ENCODE peak calls at places on chromosomes 16 and 17, in seven cellular contexts. One of them, this sample, is unnamed.

GRCh38 chr16:57878586-57878985 is 76.3 kb upstream of the KIFC3 start:
- DNase-seq in fibroblast of lung: no peak
- DNase-seq in GM03348: no peak
- DNase-seq in endothelial cell: no peak
- DNase-seq in activated T-helper 1 cell treated with anti-CD3 and anti-CD28 coated beads, Interleukin-2, amount 50 U/mL, for 16 hours: no peak
- DNase-seq in endodermal cell: no peak
- DNase-seq in kidney glomerular epithelial cell: no peak
- DNase-seq in this sample: no peak

GRCh38 chr17:39178516-39178915 is 12.6 kb upstream of the ARL5C start:
- DNase-seq in fibroblast of lung: peak; percentile 28
- DNase-seq in GM03348: peak; percentile 62
- DNase-seq in endothelial cell: no peak
- DNase-seq in activated T-helper 1 cell treated with anti-CD3 and anti-CD28 coated beads, Interleukin-2, amount 50 U/mL, for 16 hours: no peak
- DNase-seq in endodermal cell: no peak
- DNase-seq in kidney glomerular epithelial cell: no peak
- DNase-seq in this sample: no peak

GRCh38 chr17:47731396-47731795 is 1.6 kb upstream of the TBX21 start:
- DNase-seq in fibroblast of lung: no peak
- DNase-seq in GM03348: no peak
- DNase-seq in endothelial cell: no peak
- DNase-seq in activated T-helper 1 cell treated with anti-CD3 and anti-CD28 coated beads, Interleukin-2, amount 50 U/mL, for 16 hours: no peak
- DNase-seq in endodermal cell: no peak
- DNase-seq in kidney glomerular epithelial cell: no peak
- DNase-seq in this sample: no peak

GRCh38 chr16:85216522-85217375 is 104.5 kb upstream of the CIBAR2 start:
- DNase-seq in fibroblast of lung: no peak
- DNase-seq in GM03348: no peak
- DNase-seq in endothelial cell: no peak
- DNase-seq in activated T-helper 1 cell treated with anti-CD3 and anti-CD28 coated beads, Interleukin-2, amount 50 U/mL, for 16 hours: no peak
- DNase-seq in endodermal cell: no peak
- DNase-seq in kidney glomerular epithelial cell: no peak
- DNase-seq in this sample: no peak

GRCh38 chr17:2406903-2407790 is 6.3 kb upstream of the MNT start:
- DNase-seq in fibroblast of lung: peak; percentile 92
- DNase-seq in GM03348: peak; percentile 82
- DNase-seq in endothelial cell: no peak
- DNase-seq in activated T-helper 1 cell treated with anti-CD3 and anti-CD28 coated beads, Interleukin-2, amount 50 U/mL, for 16 hours: no peak
- DNase-seq in endodermal cell: peak; percentile 45
- DNase-seq in kidney glomerular epithelial cell: peak; percentile 89
- DNase-seq in this sample: peak; percentile 79

GRCh38 chr17:82752371-82753200 is 721 bp downstream of the TBCD start:
- DNase-seq in fibroblast of lung: peak; percentile 18
- DNase-seq in GM03348: peak; percentile 67
- DNase-seq in endothelial cell: peak; percentile 28
- DNase-seq in activated T-helper 1 cell treated with anti-CD3 and anti-CD28 coated beads, Interleukin-2, amount 50 U/mL, for 16 hours: no peak
- DNase-seq in endodermal cell: peak; percentile 71
- DNase-seq in kidney glomerular epithelial cell: peak; percentile 6
- DNase-seq in this sample: peak; percentile 52

GRCh38 chr17:80103061-80103481 is 1.7 kb downstream of the GAA start:
- DNase-seq in fibroblast of lung: no peak
- DNase-seq in GM03348: no peak
- DNase-seq in endothelial cell: no peak
- DNase-seq in activated T-helper 1 cell treated with anti-CD3 and anti-CD28 coated beads, Interleukin-2, amount 50 U/mL, for 16 hours: no peak
- DNase-seq in endodermal cell: no peak
- DNase-seq in kidney glomerular epithelial cell: no peak
- DNase-seq in this sample: no peak

GRCh38 chr16:71339481-71340171 is 18.9 kb upstream of the CALB2 start:
- DNase-seq in fibroblast of lung: no peak
- DNase-seq in GM03348: no peak
- DNase-seq in endothelial cell: no peak
- DNase-seq in activated T-helper 1 cell treated with anti-CD3 and anti-CD28 coated beads, Interleukin-2, amount 50 U/mL, for 16 hours: no peak
- DNase-seq in endodermal cell: no peak
- DNase-seq in kidney glomerular epithelial cell: no peak
- DNase-seq in this sample: no peak

GRCh38 chr17:8326591-8327583 is 12.8 kb upstream of the ODF4 start:
- DNase-seq in fibroblast of lung: peak; percentile 32
- DNase-seq in GM03348: peak; percentile 71
- DNase-seq in endothelial cell: peak; percentile 50
- DNase-seq in activated T-helper 1 cell treated with anti-CD3 and anti-CD28 coated beads, Interleukin-2, amount 50 U/mL, for 16 hours: no peak
- DNase-seq in endodermal cell: peak; percentile 85
- DNase-seq in kidney glomerular epithelial cell: no peak
- DNase-seq in this sample: peak; percentile 39

GRCh38 chr17:7929158-7930029 is at the start of gene KCNAB3:
- DNase-seq in fibroblast of lung: peak; percentile 77
- DNase-seq in GM03348: peak; percentile 88
- DNase-seq in endothelial cell: peak; percentile 74
- DNase-seq in activated T-helper 1 cell treated with anti-CD3 and anti-CD28 coated beads, Interleukin-2, amount 50 U/mL, for 16 hours: peak; percentile 47
- DNase-seq in endodermal cell: peak; percentile 97
- DNase-seq in kidney glomerular epithelial cell: no peak
- DNase-seq in this sample: peak; percentile 87

GRCh38 chr17:36703860-36704266 is 102.5 kb downstream of the MRM1 start:
- DNase-seq in fibroblast of lung: peak; percentile 29
- DNase-seq in GM03348: peak; percentile 68
- DNase-seq in endothelial cell: peak; percentile 83
- DNase-seq in activated T-helper 1 cell treated with anti-CD3 and anti-CD28 coated beads, Interleukin-2, amount 50 U/mL, for 16 hours: peak; percentile 18
- DNase-seq in endodermal cell: peak; percentile 98
- DNase-seq in kidney glomerular epithelial cell: no peak
- DNase-seq in this sample: peak; percentile 55

GRCh38 chr17:32350662-32351418 is 883 bp downstream of the ZNF207 start:
- DNase-seq in fibroblast of lung: peak; percentile 60
- DNase-seq in GM03348: peak; percentile 66
- DNase-seq in endothelial cell: peak; percentile 13
- DNase-seq in activated T-helper 1 cell treated with anti-CD3 and anti-CD28 coated beads, Interleukin-2, amount 50 U/mL, for 16 hours: peak; percentile 13
- DNase-seq in endodermal cell: no peak
- DNase-seq in kidney glomerular epithelial cell: peak; percentile 55
- DNase-seq in this sample: peak; percentile 45

GRCh38 chr17:72931163-72931562 is 161.3 kb downstream of the SLC39A11 start:
- DNase-seq in fibroblast of lung: no peak
- DNase-seq in GM03348: no peak
- DNase-seq in endothelial cell: no peak
- DNase-seq in activated T-helper 1 cell treated with anti-CD3 and anti-CD28 coated beads, Interleukin-2, amount 50 U/mL, for 16 hours: no peak
- DNase-seq in endodermal cell: peak; percentile 62
- DNase-seq in kidney glomerular epithelial cell: no peak
- DNase-seq in this sample: no peak

GRCh38 chr16:3946604-3947180 is 66.2 kb upstream of the CREBBP start:
- DNase-seq in fibroblast of lung: no peak
- DNase-seq in GM03348: no peak
- DNase-seq in endothelial cell: no peak
- DNase-seq in activated T-helper 1 cell treated with anti-CD3 and anti-CD28 coated beads, Interleukin-2, amount 50 U/mL, for 16 hours: no peak
- DNase-seq in endodermal cell: peak; percentile 42
- DNase-seq in kidney glomerular epithelial cell: no peak
- DNase-seq in this sample: no peak

GRCh38 chr16:88649195-88649923 is 1.5 kb downstream of the CYBA start:
- DNase-seq in fibroblast of lung: no peak
- DNase-seq in GM03348: no peak
- DNase-seq in endothelial cell: no peak
- DNase-seq in activated T-helper 1 cell treated with anti-CD3 and anti-CD28 coated beads, Interleukin-2, amount 50 U/mL, for 16 hours: no peak
- DNase-seq in endodermal cell: no peak
- DNase-seq in kidney glomerular epithelial cell: no peak
- DNase-seq in this sample: no peak

GRCh38 chr16:24838554-24839266 is 7.1 kb upstream of the SLC5A11 start:
- DNase-seq in fibroblast of lung: peak; percentile 73
- DNase-seq in GM03348: peak; percentile 71
- DNase-seq in endothelial cell: no peak
- DNase-seq in activated T-helper 1 cell treated with anti-CD3 and anti-CD28 coated beads, Interleukin-2, amount 50 U/mL, for 16 hours: no peak
- DNase-seq in endodermal cell: peak; percentile 33
- DNase-seq in kidney glomerular epithelial cell: peak; percentile 20
- DNase-seq in this sample: no peak

GRCh38 chr16:67268136-67268579 is 11.2 kb upstream of the PLEKHG4 start:
- DNase-seq in fibroblast of lung: peak; percentile 97
- DNase-seq in GM03348: peak; percentile 70
- DNase-seq in endothelial cell: no peak
- DNase-seq in activated T-helper 1 cell treated with anti-CD3 and anti-CD28 coated beads, Interleukin-2, amount 50 U/mL, for 16 hours: no peak
- DNase-seq in endodermal cell: peak; percentile 78
- DNase-seq in kidney glomerular epithelial cell: peak; percentile 76
- DNase-seq in this sample: peak; percentile 97

GRCh38 chr17:75475144-75475835 is 18.9 kb downstream of the TMEM94 start:
- DNase-seq in fibroblast of lung: peak; percentile 30
- DNase-seq in GM03348: no peak
- DNase-seq in endothelial cell: no peak
- DNase-seq in activated T-helper 1 cell treated with anti-CD3 and anti-CD28 coated beads, Interleukin-2, amount 50 U/mL, for 16 hours: no peak
- DNase-seq in endodermal cell: peak; percentile 42
- DNase-seq in kidney glomerular epithelial cell: no peak
- DNase-seq in this sample: no peak

GRCh38 chr16:4692460-4693295 is 684 bp upstream of the NUDT16L1 start:
- DNase-seq in fibroblast of lung: no peak
- DNase-seq in GM03348: no peak
- DNase-seq in endothelial cell: no peak
- DNase-seq in activated T-helper 1 cell treated with anti-CD3 and anti-CD28 coated beads, Interleukin-2, amount 50 U/mL, for 16 hours: no peak
- DNase-seq in endodermal cell: peak; percentile 52
- DNase-seq in kidney glomerular epithelial cell: no peak
- DNase-seq in this sample: no peak

GRCh38 chr17:49576121-49576905 is 642 bp downstream of the NXPH3 start:
- DNase-seq in fibroblast of lung: peak; percentile 35
- DNase-seq in GM03348: peak; percentile 80
- DNase-seq in endothelial cell: peak; percentile 58
- DNase-seq in activated T-helper 1 cell treated with anti-CD3 and anti-CD28 coated beads, Interleukin-2, amount 50 U/mL, for 16 hours: no peak
- DNase-seq in endodermal cell: peak; percentile 96
- DNase-seq in kidney glomerular epithelial cell: no peak
- DNase-seq in this sample: peak; percentile 84

GRCh38 chr17:49512296-49513043 is 17.4 kb downstream of the NGFR start:
- DNase-seq in fibroblast of lung: no peak
- DNase-seq in GM03348: no peak
- DNase-seq in endothelial cell: no peak
- DNase-seq in activated T-helper 1 cell treated with anti-CD3 and anti-CD28 coated beads, Interleukin-2, amount 50 U/mL, for 16 hours: no peak
- DNase-seq in endodermal cell: peak; percentile 93
- DNase-seq in kidney glomerular epithelial cell: no peak
- DNase-seq in this sample: no peak

GRCh38 chr17:38604479-38605229 is 1.1 kb downstream of the SRCIN1 start:
- DNase-seq in fibroblast of lung: no peak
- DNase-seq in GM03348: no peak
- DNase-seq in endothelial cell: peak; percentile 34
- DNase-seq in activated T-helper 1 cell treated with anti-CD3 and anti-CD28 coated beads, Interleukin-2, amount 50 U/mL, for 16 hours: no peak
- DNase-seq in endodermal cell: peak; percentile 89
- DNase-seq in kidney glomerular epithelial cell: no peak
- DNase-seq in this sample: no peak

This sample was measured in cardiac muscle cell.